ENCODE peak calls at places on chromosomes 12 and 14, in six cellular contexts. One of them, this sample, is unnamed.

GRCh38 chr14:28773917-28774691 is 7.5 kb downstream of the FOXG1 start:
- DNase-seq in K562: no peak
- DNase-seq in aorta: no peak
- DNase-seq in psoas muscle: peak; percentile 56
- DNase-seq in fibroblast of lung: peak; percentile 55
- DNase-seq in PC-3: no peak
- DNase-seq in this sample: no peak

GRCh38 chr14:103594265-103594664 is 31.5 kb downstream of the COA8 start:
- DNase-seq in PC-3: peak; percentile 96
- DNase-seq in psoas muscle: no peak
- DNase-seq in aorta: no peak
- DNase-seq in K562: no peak
- DNase-seq in fibroblast of lung: peak; percentile 45
- DNase-seq in this sample: peak; percentile 55

GRCh38 chr14:50318031-50318626 is 6.0 kb downstream of the DMAC2L start:
- DNase-seq in psoas muscle: no peak
- DNase-seq in fibroblast of lung: peak; percentile 78
- DNase-seq in aorta: no peak
- DNase-seq in K562: no peak
- DNase-seq in PC-3: peak; percentile 66
- DNase-seq in this sample: no peak

GRCh38 chr14:66405158-66405557 is 81.0 kb upstream of the CCDC196 start:
- DNase-seq in psoas muscle: no peak
- DNase-seq in K562: peak; percentile 3
- DNase-seq in fibroblast of lung: no peak
- DNase-seq in PC-3: peak; percentile 12
- DNase-seq in aorta: no peak
- DNase-seq in this sample: no peak

GRCh38 chr12:103422328-103422727 is 73.4 kb downstream of the C12orf42 start:
- DNase-seq in fibroblast of lung: no peak
- DNase-seq in PC-3: no peak
- DNase-seq in psoas muscle: no peak
- DNase-seq in K562: no peak
- DNase-seq in aorta: no peak
- DNase-seq in this sample: no peak

GRCh38 chr14:20714593-20715250 is 26.2 kb downstream of the ANG start:
- DNase-seq in PC-3: peak; percentile 39
- DNase-seq in psoas muscle: peak; percentile 71
- DNase-seq in K562: no peak
- DNase-seq in aorta: peak; percentile 93
- DNase-seq in fibroblast of lung: peak; percentile 44
- DNase-seq in this sample: peak; percentile 73

GRCh38 chr12:5305861-5306545 is 125.9 kb upstream of the NTF3 start:
- DNase-seq in fibroblast of lung: no peak
- DNase-seq in psoas muscle: no peak
- DNase-seq in aorta: no peak
- DNase-seq in PC-3: no peak
- DNase-seq in K562: no peak
- DNase-seq in this sample: no peak

GRCh38 chr12:76558684-76559276 is 791 bp downstream of the OSBPL8 start:
- DNase-seq in aorta: peak; percentile 76
- DNase-seq in PC-3: peak; percentile 50
- DNase-seq in K562: peak; percentile 29
- DNase-seq in fibroblast of lung: peak; percentile 25
- DNase-seq in psoas muscle: peak; percentile 58
- DNase-seq in this sample: peak; percentile 65

GRCh38 chr14:56333361-56334279 is 215.4 kb downstream of the PELI2 start:
- DNase-seq in psoas muscle: no peak
- DNase-seq in fibroblast of lung: peak; percentile 86
- DNase-seq in K562: no peak
- DNase-seq in PC-3: peak; percentile 91
- DNase-seq in aorta: no peak
- DNase-seq in this sample: no peak

GRCh38 chr14:91390165-91390778 is 27.3 kb downstream of the CCDC88C start:
- DNase-seq in K562: no peak
- DNase-seq in PC-3: no peak
- DNase-seq in aorta: no peak
- DNase-seq in psoas muscle: no peak
- DNase-seq in fibroblast of lung: no peak
- DNase-seq in this sample: no peak

GRCh38 chr14:34147461-34147860 is 196.6 kb upstream of the EGLN3 start:
- DNase-seq in PC-3: peak; percentile 59
- DNase-seq in psoas muscle: no peak
- DNase-seq in fibroblast of lung: no peak
- DNase-seq in aorta: no peak
- DNase-seq in K562: no peak
- DNase-seq in this sample: no peak

GRCh38 chr14:74089251-74090020 is 4.7 kb downstream of the LIN52 start:
- DNase-seq in psoas muscle: no peak
- DNase-seq in aorta: no peak
- DNase-seq in PC-3: no peak
- DNase-seq in K562: no peak
- DNase-seq in fibroblast of lung: no peak
- DNase-seq in this sample: no peak

GRCh38 chr12:130788515-130788914 is 50.5 kb downstream of the STX2 start:
- DNase-seq in fibroblast of lung: no peak
- DNase-seq in psoas muscle: no peak
- DNase-seq in aorta: no peak
- DNase-seq in K562: no peak
- DNase-seq in PC-3: no peak
- DNase-seq in this sample: no peak

GRCh38 chr12:67069451-67070306 is 199.5 kb upstream of the CAND1 start:
- DNase-seq in fibroblast of lung: no peak
- DNase-seq in psoas muscle: peak; percentile 16
- DNase-seq in aorta: no peak
- DNase-seq in PC-3: peak; percentile 50
- DNase-seq in K562: peak; percentile 11
- DNase-seq in this sample: no peak

GRCh38 chr12:62813031-62813829 is 121.7 kb downstream of the PPM1H start:
- DNase-seq in PC-3: no peak
- DNase-seq in fibroblast of lung: peak; percentile 74
- DNase-seq in K562: peak; percentile 29
- DNase-seq in psoas muscle: peak; percentile 54
- DNase-seq in aorta: peak; percentile 79
- DNase-seq in this sample: peak; percentile 59

GRCh38 chr12:46617167-46617566 is 208.6 kb downstream of the SLC38A4 start:
- DNase-seq in PC-3: no peak
- DNase-seq in aorta: no peak
- DNase-seq in fibroblast of lung: peak; percentile 67
- DNase-seq in psoas muscle: peak; percentile 53
- DNase-seq in K562: no peak
- DNase-seq in this sample: peak; percentile 20

GRCh38 chr12:50961708-50962107 is 9.4 kb downstream of the HIGD1C start:
- DNase-seq in PC-3: peak; percentile 80
- DNase-seq in fibroblast of lung: peak; percentile 60
- DNase-seq in aorta: no peak
- DNase-seq in psoas muscle: no peak
- DNase-seq in K562: no peak
- DNase-seq in this sample: no peak

GRCh38 chr14:103207038-103207403 is 83.8 kb downstream of the TNFAIP2 start:
- DNase-seq in psoas muscle: peak; percentile 93
- DNase-seq in aorta: peak; percentile 90
- DNase-seq in fibroblast of lung: peak; percentile 20
- DNase-seq in K562: peak; percentile 63
- DNase-seq in PC-3: no peak
- DNase-seq in this sample: peak; percentile 85

GRCh38 chr12:131415781-131416180 is 295.1 kb upstream of the SFSWAP start:
- DNase-seq in PC-3: peak; percentile 24
- DNase-seq in fibroblast of lung: no peak
- DNase-seq in K562: peak; percentile 96
- DNase-seq in psoas muscle: no peak
- DNase-seq in aorta: no peak
- DNase-seq in this sample: no peak

GRCh38 chr14:92412912-92413311 is 89.9 kb downstream of the SLC24A4 start:
- DNase-seq in PC-3: no peak
- DNase-seq in fibroblast of lung: peak; percentile 33
- DNase-seq in psoas muscle: no peak
- DNase-seq in aorta: no peak
- DNase-seq in K562: no peak
- DNase-seq in this sample: no peak

GRCh38 chr12:62259311-62259992 is 752 bp upstream of the USP15 start:
- DNase-seq in aorta: no peak
- DNase-seq in fibroblast of lung: no peak
- DNase-seq in PC-3: peak; percentile 6
- DNase-seq in K562: no peak
- DNase-seq in psoas muscle: no peak
- DNase-seq in this sample: no peak

GRCh38 chr12:115598827-115599226 is 678.7 kb downstream of the MED13L start:
- DNase-seq in K562: no peak
- DNase-seq in psoas muscle: no peak
- DNase-seq in fibroblast of lung: peak; percentile 16
- DNase-seq in PC-3: no peak
- DNase-seq in aorta: no peak
- DNase-seq in this sample: peak; percentile 13

GRCh38 chr14:106390401-106390800 is 864.0 kb downstream of the TMEM121 start:
- DNase-seq in psoas muscle: no peak
- DNase-seq in aorta: no peak
- DNase-seq in PC-3: no peak
- DNase-seq in K562: no peak
- DNase-seq in fibroblast of lung: no peak
- DNase-seq in this sample: no peak

GRCh38 chr14:106395460-106396050 is 869.2 kb downstream of the TMEM121 start:
- DNase-seq in K562: no peak
- DNase-seq in aorta: no peak
- DNase-seq in fibroblast of lung: no peak
- DNase-seq in PC-3: no peak
- DNase-seq in psoas muscle: no peak
- DNase-seq in this sample: no peak

GRCh38 chr14:106393742-106394141 is 867.4 kb downstream of the TMEM121 start:
- DNase-seq in PC-3: no peak
- DNase-seq in aorta: no peak
- DNase-seq in fibroblast of lung: no peak
- DNase-seq in K562: no peak
- DNase-seq in psoas muscle: no peak
- DNase-seq in this sample: no peak

DNA sequence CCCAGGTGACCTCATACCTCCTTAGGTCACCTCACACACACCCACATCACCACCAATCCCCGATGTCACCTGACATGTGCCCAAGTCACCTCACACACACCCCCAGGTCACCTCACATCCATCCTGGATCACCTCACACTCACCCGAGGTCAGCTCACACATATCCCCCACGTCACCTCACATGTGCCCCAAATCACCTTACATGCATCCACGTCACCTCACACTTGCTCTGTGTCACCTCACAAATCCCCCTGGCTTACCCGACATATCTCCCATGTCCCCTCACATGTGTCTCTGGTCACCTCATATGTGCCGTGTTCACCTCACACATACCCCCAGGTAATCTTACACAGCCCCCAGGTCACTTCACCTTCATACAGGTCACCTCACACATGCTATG is 864.6 kb downstream of the TMEM121 start:
- DNase-seq in aorta: no peak
- DNase-seq in psoas muscle: no peak
- DNase-seq in K562: no peak
- DNase-seq in fibroblast of lung: no peak
- DNase-seq in PC-3: no peak
- DNase-seq in this sample: no peak
- H3K9me3 ChIP-seq in aorta: no peaks in the 10 kb centered on the region
- H3K9me3 ChIP-seq in psoas muscle: no peaks in the 10 kb centered on the region
- H3K9me3 ChIP-seq in K562: no peaks in the 10 kb centered on the region
- H3K9me3 ChIP-seq in fibroblast of lung: no peaks in the 10 kb centered on the region
- H3K9me3 ChIP-seq in PC-3: peaks cover 7% of the 10 kb centered on the region
- H3K9me3 ChIP-seq in this sample: no peaks in the 10 kb centered on the region

GRCh38 chr12:128853321-128854197 is at the start of gene GLT1D1:
- DNase-seq in psoas muscle: no peak
- DNase-seq in aorta: no peak
- DNase-seq in PC-3: no peak
- DNase-seq in fibroblast of lung: no peak
- DNase-seq in K562: no peak
- DNase-seq in this sample: no peak

GRCh38 chr12:128850400-128850799 is 2.9 kb upstream of the GLT1D1 start:
- DNase-seq in fibroblast of lung: no peak
- DNase-seq in psoas muscle: no peak
- DNase-seq in aorta: no peak
- DNase-seq in K562: no peak
- DNase-seq in PC-3: no peak
- DNase-seq in this sample: no peak

GRCh38 chr12:128856035-128856790 is 2.9 kb downstream of the GLT1D1 start:
- DNase-seq in aorta: no peak
- DNase-seq in PC-3: no peak
- DNase-seq in K562: no peak
- DNase-seq in fibroblast of lung: no peak
- DNase-seq in psoas muscle: no peak
- DNase-seq in this sample: no peak

GRCh38 chr12:128852026-128852725 is 1.1 kb upstream of the GLT1D1 start:
- DNase-seq in fibroblast of lung: no peak
- DNase-seq in aorta: no peak
- DNase-seq in psoas muscle: no peak
- DNase-seq in PC-3: no peak
- DNase-seq in K562: no peak
- DNase-seq in this sample: no peak

DNA sequence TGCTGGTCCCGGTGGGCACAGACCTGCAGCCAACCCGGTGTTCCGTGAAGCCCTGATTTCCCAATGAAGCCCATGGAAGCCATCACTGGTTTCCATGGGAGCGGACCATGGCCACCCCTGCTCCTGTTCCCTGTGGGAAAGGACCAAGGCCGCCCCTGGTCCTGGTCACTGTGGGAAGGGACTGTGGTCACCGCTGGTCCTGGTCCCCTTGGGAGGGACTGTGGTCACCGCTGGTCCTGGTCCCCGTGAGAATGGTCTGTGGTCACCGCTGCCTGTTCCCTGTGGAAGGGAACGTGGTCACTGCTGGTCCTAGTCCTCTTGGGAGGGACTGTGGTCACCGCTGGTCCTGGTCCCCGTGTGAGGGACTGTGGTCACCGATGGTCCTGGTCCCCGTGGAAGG is 393 bp upstream of the GLT1D1 start:
- DNase-seq in K562: no peak
- DNase-seq in PC-3: no peak
- DNase-seq in fibroblast of lung: no peak
- DNase-seq in psoas muscle: no peak
- DNase-seq in aorta: no peak
- DNase-seq in this sample: no peak
- H3K4me3 ChIP-seq in K562: no peak overlapping the region
- H3K4me3 ChIP-seq in PC-3: no peak overlapping the region
- H3K4me3 ChIP-seq in fibroblast of lung: no peak overlapping the region
- H3K4me3 ChIP-seq in psoas muscle: peak overlapping the region; percentile 59
- H3K4me3 ChIP-seq in aorta: no peak overlapping the region
- H3K4me3 ChIP-seq in this sample: no peak overlapping the region

DNA sequence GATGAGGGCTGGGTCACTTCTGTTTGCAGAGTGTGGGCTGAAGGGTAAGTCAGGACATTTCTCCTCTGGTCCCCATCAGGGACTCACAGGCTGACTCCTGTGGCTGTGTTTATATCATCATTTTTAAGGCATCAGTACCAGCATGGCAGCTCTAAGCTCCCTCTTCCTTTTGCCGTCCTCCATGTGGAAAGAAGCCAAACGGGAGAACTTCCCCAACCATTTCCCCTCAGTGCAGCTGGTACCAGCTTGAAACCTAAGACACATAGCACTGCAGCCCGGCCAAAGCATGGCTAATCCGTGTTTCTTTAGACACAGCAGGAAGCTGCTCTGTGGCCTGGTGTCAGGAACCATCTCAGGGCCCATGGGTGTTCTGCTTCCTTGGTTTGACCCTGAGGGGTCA is 31.9 kb upstream of the ATP2A2 start:
- DNase-seq in fibroblast of lung: peak; percentile 70
- DNase-seq in PC-3: no peak
- DNase-seq in K562: no peak
- DNase-seq in aorta: peak; percentile 59
- DNase-seq in psoas muscle: peak; percentile 37
- DNase-seq in this sample: peak; percentile 33
- H3K4me1 ChIP-seq in fibroblast of lung: peaks cover 4% of the 10 kb centered on the region
- H3K4me1 ChIP-seq in PC-3: peaks cover 36% of the 10 kb centered on the region
- H3K4me1 ChIP-seq in K562: peaks cover 9% of the 10 kb centered on the region
- H3K4me1 ChIP-seq in aorta: no peaks in the 10 kb centered on the region
- H3K4me1 ChIP-seq in psoas muscle: peaks cover 51% of the 10 kb centered on the region
- H3K4me1 ChIP-seq in this sample: peaks cover 73% of the 10 kb centered on the region

GRCh38 chr12:34352098-34352497 is 329.8 kb downstream of the ALG10 start:
- DNase-seq in aorta: no peak
- DNase-seq in PC-3: no peak
- DNase-seq in psoas muscle: no peak
- DNase-seq in fibroblast of lung: no peak
- DNase-seq in K562: no peak
- DNase-seq in this sample: no peak
- H3K9me3 ChIP-seq in aorta: no peaks in the 10 kb centered on the region
- H3K9me3 ChIP-seq in PC-3: no peaks in the 10 kb centered on the region
- H3K9me3 ChIP-seq in psoas muscle: no peaks in the 10 kb centered on the region
- H3K9me3 ChIP-seq in fibroblast of lung: no peaks in the 10 kb centered on the region
- H3K9me3 ChIP-seq in K562: no peaks in the 10 kb centered on the region
- H3K9me3 ChIP-seq in this sample: peaks cover 17% of the 10 kb centered on the region